ENCODE peak calls at places on chromosomes 2 and 18, in six cellular contexts. Q is epithelial cell of esophagus, U is mesenteric fat pad, V is GM04504, Z is cardiac fibroblast, P is posterior cingulate gyrus. C is an unnamed sample.
A peak's percentile ranks its signal among the peaks of the same experiment; 100 is the strongest.

GRCh38 chr2:39516347-39517101 is 79.4 kb upstream of the MAP4K3 start:
- DNase-seq in Q (no peak), U (no peak), V (no peak), Z (peak; percentile 76), P (peak; percentile 31), C (no peak)

GRCh38 chr2:240934701-240935100 is 28.6 kb downstream of the CROCC2 start:
- DNase-seq in Q (no peak), U (no peak), V (no peak), Z (no peak), P (no peak), C (no peak)

GRCh38 chr2:146801886-146802285 is 1042.9 kb upstream of the ACVR2A start:
- DNase-seq in Q (peak; percentile 67), U (no peak), V (no peak), Z (peak; percentile 3), P (no peak), C (peak; percentile 3)

GRCh38 chr18:67386028-67386427 is 130.5 kb downstream of the DSEL start:
- DNase-seq in Q (no peak), U (no peak), V (no peak), Z (no peak), P (no peak), C (peak; percentile 1)

GRCh38 chr18:74242451-74243096 is 49.2 kb downstream of the CYB5A start:
- DNase-seq in Q (no peak), U (no peak), V (no peak), Z (peak; percentile 29), P (no peak), C (no peak)

GRCh38 chr18:21012308-21012707 is 99.3 kb downstream of the ROCK1 start:
- DNase-seq in Q (no peak), U (no peak), V (no peak), Z (no peak), P (no peak), C (no peak)

GRCh38 chr18:34224423-34225217 is at the start of gene NOL4:
- DNase-seq in Q (peak; percentile 58), U (peak; percentile 74), V (no peak), Z (peak; percentile 3), P (peak; percentile 86), C (no peak)

GRCh38 chr2:45177870-45178269 is 168.6 kb upstream of the SIX2 start:
- DNase-seq in Q (peak; percentile 94), U (no peak), V (peak; percentile 99), Z (peak; percentile 99), P (no peak), C (peak; percentile 72)

GRCh38 chr2:106982350-106982749 is 96.4 kb upstream of the ST6GAL2 start:
- DNase-seq in Q (no peak), U (no peak), V (no peak), Z (peak; percentile 73), P (no peak), C (no peak)

GRCh38 chr2:206378835-206379234 is 64.5 kb upstream of the ADAM23 start:
- DNase-seq in Q (no peak), U (no peak), V (no peak), Z (peak; percentile 38), P (no peak), C (no peak)

GRCh38 chr18:79508565-79509535 is 113.1 kb downstream of the NFATC1 start:
- DNase-seq in Q (no peak), U (peak; percentile 88), V (no peak), Z (no peak), P (no peak), C (no peak)

GRCh38 chr2:222912117-222912516 is 51.3 kb downstream of the ACSL3 start:
- DNase-seq in Q (no peak), U (no peak), V (no peak), Z (peak; percentile 48), P (no peak), C (no peak)

GRCh38 chr2:50449306-50449705 is 582.6 kb downstream of the NRXN1 start:
- DNase-seq in Q (peak; percentile 70), U (no peak), V (no peak), Z (no peak), P (no peak), C (peak; percentile 5)

GRCh38 chr2:3625186-3625585 is 30.3 kb downstream of the COLEC11 start:
- DNase-seq in Q (no peak), U (peak; percentile 80), V (no peak), Z (no peak), P (no peak), C (no peak)

GRCh38 chr2:129724021-129724757 is 255.3 kb upstream of the RAB6C start:
- DNase-seq in Q (no peak), U (no peak), V (no peak), Z (no peak), P (no peak), C (no peak)

GRCh38 chr2:52238782-52239181 is 1206.8 kb upstream of the NRXN1 start:
- DNase-seq in Q (no peak), U (no peak), V (no peak), Z (no peak), P (no peak), C (no peak)

GRCh38 chr2:86201951-86202692 is 2.9 kb downstream of the MRPL35 start:
- DNase-seq in Q (no peak), U (no peak), V (no peak), Z (no peak), P (no peak), C (no peak)

GRCh38 chr2:101388232-101388631 is 929 bp upstream of the CREG2 start:
- DNase-seq in Q (peak; percentile 94), U (peak; percentile 35), V (no peak), Z (peak; percentile 83), P (no peak), C (peak; percentile 66)

GRCh38 chr2:47651296-47651695 is 131.6 kb upstream of the MSH6 start:
- DNase-seq in Q (no peak), U (peak; percentile 59), V (no peak), Z (no peak), P (no peak), C (no peak)

GRCh38 chr18:10081477-10081876 is 167.7 kb downstream of the VAPA start:
- DNase-seq in Q (no peak), U (peak; percentile 45), V (no peak), Z (no peak), P (no peak), C (no peak)

GRCh38 chr2:46461716-46462171 is 17.6 kb upstream of the TMEM247 start:
- DNase-seq in Q (peak; percentile 53), U (no peak), V (no peak), Z (no peak), P (no peak), C (no peak)

C was measured in RWPE1.